ENCODE peak calls at places on chromosomes 3 and 15, in seven cellular contexts. O, H, M, P, C, T and D are unnamed samples.

GRCh38 chr3:167738037-167738436 is 2.5 kb downstream of the SERPINI1 start:
- DNase-seq in O (no peak), H (no peak), M (no peak), P (no peak), C (no peak), T (no peak), D (no peak)

GRCh38 chr3:94336076-94336741 is 273.3 kb downstream of the NSUN3 start:
- DNase-seq in O (no peak), H (peak; percentile 33), M (peak; percentile 3), P (peak; percentile 18), C (no peak), T (no peak), D (peak; percentile 83)

GRCh38 chr3:171649282-171649681 is 161.0 kb downstream of the PLD1 start:
- DNase-seq in O (no peak), H (no peak), M (no peak), P (no peak), C (no peak), T (no peak), D (no peak)

GRCh38 chr15:31977812-31978662 is 52.3 kb upstream of the CHRNA7 start:
- DNase-seq in O (no peak), H (peak; percentile 86), M (peak; percentile 32), P (peak; percentile 16), C (peak; percentile 77), T (no peak), D (peak; percentile 22)

GRCh38 chr15:71433402-71433801 is 318.1 kb downstream of the THSD4 start:
- DNase-seq in O (no peak), H (no peak), M (no peak), P (no peak), C (no peak), T (no peak), D (no peak)

GRCh38 chr15:55226127-55226526 is 29.4 kb upstream of the RSL24D1 start:
- DNase-seq in O (no peak), H (no peak), M (no peak), P (no peak), C (no peak), T (no peak), D (no peak)

GRCh38 chr15:34729886-34730285 is 24.9 kb downstream of the GJD2 start:
- DNase-seq in O (no peak), H (no peak), M (no peak), P (no peak), C (no peak), T (no peak), D (no peak)

GRCh38 chr3:47000198-47000815 is 20.8 kb downstream of the NBEAL2 start:
- DNase-seq in O (no peak), H (peak; percentile 13), M (no peak), P (no peak), C (no peak), T (no peak), D (no peak)

GRCh38 chr3:196008929-196009328 is 73.0 kb downstream of the TFRC start:
- DNase-seq in O (no peak), H (no peak), M (no peak), P (no peak), C (no peak), T (no peak), D (no peak)

GRCh38 chr3:99023590-99024192 is 122.2 kb upstream of the DCBLD2 start:
- DNase-seq in O (no peak), H (peak; percentile 36), M (peak; percentile 22), P (peak; percentile 3), C (peak; percentile 25), T (no peak), D (peak; percentile 55)

GRCh38 chr3:174198199-174198598 is 660.9 kb upstream of the NAALADL2 start:
- DNase-seq in O (no peak), H (no peak), M (no peak), P (no peak), C (no peak), T (no peak), D (peak; percentile 26)

GRCh38 chr15:28987337-28987736 is 101.6 kb downstream of the APBA2 start:
- DNase-seq in O (no peak), H (no peak), M (no peak), P (no peak), C (no peak), T (no peak), D (no peak)

GRCh38 chr3:188401244-188401604 is 247.3 kb downstream of the LPP start:
- DNase-seq in O (no peak), H (no peak), M (no peak), P (peak; percentile 53), C (no peak), T (no peak), D (no peak)

GRCh38 chr3:69938061-69938460 is 61.5 kb upstream of the SAMMSON start:
- DNase-seq in O (no peak), H (no peak), M (no peak), P (no peak), C (no peak), T (no peak), D (no peak)
- TF ChIP-seq JUND in O (no peak), H (no peak), M (no peak), P (no peak), C (no peak), T (no peak), D (no peak)

GRCh38 chr15:38130200-38130567 is 122.5 kb upstream of the SPRED1 start:
- DNase-seq in O (peak; percentile 30), H (no peak), M (no peak), P (no peak), C (no peak), T (no peak), D (no peak)
- TF ChIP-seq JUND in O (no peak), H (no peak), M (no peak), P (no peak), C (no peak), T (no peak), D (no peak)

DNA sequence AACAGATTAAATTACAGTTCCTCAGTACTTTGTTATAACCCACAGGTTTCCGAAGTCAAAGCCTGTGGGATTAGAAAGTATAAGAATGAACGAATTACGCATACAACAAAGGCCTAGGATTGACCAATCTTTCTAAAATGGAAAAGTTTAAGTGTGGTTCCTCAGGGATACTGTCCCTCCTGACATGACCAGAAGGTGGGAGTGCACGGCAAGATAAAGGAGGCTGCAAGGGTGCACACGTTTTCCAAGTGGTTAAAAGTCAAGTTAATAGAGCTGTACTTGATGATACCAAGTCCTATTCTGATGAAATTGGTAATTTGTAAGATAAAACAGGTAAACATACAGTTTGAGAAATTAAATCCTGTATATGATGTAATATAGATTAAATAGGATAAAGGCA is 96.2 kb downstream of the ALDH1A2 start:
- DNase-seq in O (no peak), H (no peak), M (no peak), P (no peak), C (no peak), T (no peak), D (no peak)
- TF ChIP-seq JUND in O (no peak), H (no peak), M (no peak), P (no peak), C (no peak), T (no peak), D (no peak)

DNA sequence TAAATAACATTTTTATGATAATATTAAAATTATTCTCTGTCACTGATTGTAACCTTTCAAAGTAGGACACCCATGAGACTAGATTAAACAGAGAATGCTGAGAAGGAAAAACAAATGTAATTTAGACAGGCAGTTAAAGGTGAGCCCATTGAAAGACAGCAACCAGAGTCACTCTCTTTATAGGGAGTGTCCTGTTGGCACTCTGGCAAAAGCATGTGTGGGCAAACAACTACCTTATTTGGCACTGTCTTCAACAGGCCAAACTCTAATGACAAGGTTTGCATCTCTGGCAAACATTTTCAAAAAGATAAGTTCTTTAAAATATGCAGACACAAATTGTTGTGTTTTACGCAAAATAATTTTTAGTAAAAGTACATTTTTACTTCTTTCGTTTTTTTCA is 29.8 kb downstream of the NFKBIZ start:
- DNase-seq in O (no peak), H (no peak), M (no peak), P (no peak), C (no peak), T (no peak), D (peak; percentile 22)
- TF ChIP-seq JUND in O (no peak), H (no peak), M (no peak), P (no peak), C (no peak), T (no peak), D (no peak)

GRCh38 chr3:12705374-12705926 is 41.5 kb upstream of the RAF1 start:
- DNase-seq in O (no peak), H (no peak), M (no peak), P (no peak), C (no peak), T (no peak), D (no peak)

GRCh38 chr3:12706504-12707253 is 42.8 kb upstream of the RAF1 start:
- DNase-seq in O (peak; percentile 45), H (peak; percentile 73), M (peak; percentile 78), P (peak; percentile 79), C (peak; percentile 78), T (peak; percentile 53), D (peak; percentile 72)

GRCh38 chr3:12707425-12707824 is 43.5 kb upstream of the RAF1 start:
- DNase-seq in O (no peak), H (no peak), M (no peak), P (no peak), C (peak; percentile 13), T (no peak), D (peak; percentile 16)

GRCh38 chr3:12708584-12709192 is 44.8 kb upstream of the RAF1 start:
- DNase-seq in O (no peak), H (no peak), M (no peak), P (no peak), C (peak; percentile 8), T (no peak), D (no peak)

DNA sequence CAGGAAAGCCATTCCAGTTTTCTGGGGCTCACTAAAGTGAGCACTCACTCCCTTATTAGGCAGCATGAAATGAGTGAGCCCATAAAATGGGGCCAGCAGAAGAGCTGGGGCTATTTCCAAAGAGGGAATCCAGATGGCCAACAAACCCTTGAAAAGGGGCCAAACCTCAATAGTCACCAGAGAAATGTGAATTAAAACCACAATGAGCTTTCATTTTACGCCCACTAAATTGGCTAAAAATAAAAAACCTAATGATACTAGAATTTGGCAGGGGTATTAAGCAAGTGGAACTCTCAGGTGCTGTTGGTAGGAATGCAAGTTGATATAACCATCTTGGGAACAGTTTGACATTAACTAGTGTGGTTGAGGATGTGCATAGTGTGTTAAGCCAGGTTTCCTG is 42.1 kb upstream of the RAF1 start:
- DNase-seq in O (no peak), H (no peak), M (no peak), P (no peak), C (peak; percentile 4), T (no peak), D (no peak)
- TF ChIP-seq JUND in O (no peak), H (no peak), M (no peak), P (no peak), C (no peak), T (no peak), D (no peak)

DNA sequence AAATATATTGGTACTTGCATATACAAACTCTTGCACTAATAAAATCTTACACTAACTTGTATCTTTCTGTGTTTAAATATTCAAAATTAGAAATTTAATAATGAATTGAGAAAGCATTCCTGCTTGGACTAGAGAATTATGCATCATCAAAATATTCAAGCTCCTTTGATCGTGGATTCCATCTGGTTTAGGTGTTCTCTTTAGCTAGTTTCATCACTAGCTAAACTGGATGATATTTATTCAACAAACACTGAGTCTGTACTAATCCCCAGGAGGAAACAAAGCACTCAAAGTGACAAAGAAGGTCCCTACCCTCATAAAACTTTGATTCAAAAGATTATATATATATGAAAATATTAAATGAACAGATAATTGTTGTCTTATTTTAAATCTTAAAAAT is 1360.9 kb upstream of the ALCAM start:
- DNase-seq in O (no peak), H (no peak), M (no peak), P (peak; percentile 35), C (no peak), T (no peak), D (no peak)
- TF ChIP-seq JUND in O (no peak), H (no peak), M (no peak), P (no peak), C (no peak), T (no peak), D (peak; percentile 33)